ENCODE peak calls at places on chromosomes 6 and 20, in nine cellular contexts. V, Q, O, R, G, Z, A, U and E are unnamed samples.

GRCh38 chr6:75283907-75284284 is 696 bp downstream of the TMEM30A start:
- DNase-seq in G (no peak), R (no peak), Z (no peak), V (peak; percentile 53), Q (no peak), A (no peak), U (no peak), O (no peak), E (no peak)

GRCh38 chr6:130560231-130560630 is 194.4 kb downstream of the TMEM200A start:
- DNase-seq in A (no peak), Q (no peak), U (no peak), O (no peak), V (no peak), R (no peak), G (no peak), Z (peak; percentile 29), E (no peak)

GRCh38 chr6:110590821-110591351 is 114.5 kb upstream of the SLC22A16 start:
- DNase-seq in U (peak; percentile 32), A (no peak), V (no peak), O (no peak), Q (no peak), Z (peak; percentile 71), G (no peak), R (no peak), E (no peak)

GRCh38 chr20:13771853-13772453 is 12.8 kb downstream of the ESF1 start:
- DNase-seq in A (peak; percentile 25), U (no peak), V (no peak), Z (peak; percentile 27), R (no peak), O (no peak), G (no peak), Q (no peak), E (no peak)

GRCh38 chr20:58597021-58597940 is 53.8 kb upstream of the STX16 start:
- DNase-seq in O (no peak), A (no peak), G (no peak), Z (no peak), V (peak; percentile 23), R (no peak), U (no peak), Q (peak; percentile 63), E (no peak)

GRCh38 chr6:17165383-17165782 is 63.5 kb downstream of the STMND1 start:
- DNase-seq in Q (no peak), G (no peak), U (no peak), O (no peak), R (no peak), V (no peak), A (no peak), Z (peak; percentile 55), E (no peak)

GRCh38 chr6:47780510-47781356 is 1.1 kb upstream of the OPN5 start:
- DNase-seq in U (no peak), Z (peak; percentile 73), A (peak; percentile 57), R (peak; percentile 34), Q (no peak), O (no peak), G (no peak), V (no peak), E (no peak)

GRCh38 chr20:14451458-14451857 is 114.0 kb upstream of the FLRT3 start:
- DNase-seq in U (no peak), Z (no peak), V (no peak), Q (no peak), O (no peak), G (no peak), R (no peak), A (no peak), E (no peak)

GRCh38 chr6:4580361-4580760 is 195.8 kb upstream of the CDYL start:
- DNase-seq in A (no peak), O (no peak), Z (no peak), R (no peak), V (no peak), U (no peak), Q (no peak), G (no peak), E (no peak)

GRCh38 chr6:170251776-170252571 is 38.9 kb downstream of the DLL1 start:
- DNase-seq in O (no peak), Q (no peak), R (no peak), G (no peak), U (no peak), A (no peak), Z (no peak), V (no peak), E (no peak)

GRCh38 chr6:1477432-1478090 is 88.2 kb downstream of the FOXF2 start:
- DNase-seq in V (no peak), Q (no peak), A (peak; percentile 59), O (no peak), U (no peak), G (no peak), Z (peak; percentile 83), R (no peak), E (no peak)

DNA sequence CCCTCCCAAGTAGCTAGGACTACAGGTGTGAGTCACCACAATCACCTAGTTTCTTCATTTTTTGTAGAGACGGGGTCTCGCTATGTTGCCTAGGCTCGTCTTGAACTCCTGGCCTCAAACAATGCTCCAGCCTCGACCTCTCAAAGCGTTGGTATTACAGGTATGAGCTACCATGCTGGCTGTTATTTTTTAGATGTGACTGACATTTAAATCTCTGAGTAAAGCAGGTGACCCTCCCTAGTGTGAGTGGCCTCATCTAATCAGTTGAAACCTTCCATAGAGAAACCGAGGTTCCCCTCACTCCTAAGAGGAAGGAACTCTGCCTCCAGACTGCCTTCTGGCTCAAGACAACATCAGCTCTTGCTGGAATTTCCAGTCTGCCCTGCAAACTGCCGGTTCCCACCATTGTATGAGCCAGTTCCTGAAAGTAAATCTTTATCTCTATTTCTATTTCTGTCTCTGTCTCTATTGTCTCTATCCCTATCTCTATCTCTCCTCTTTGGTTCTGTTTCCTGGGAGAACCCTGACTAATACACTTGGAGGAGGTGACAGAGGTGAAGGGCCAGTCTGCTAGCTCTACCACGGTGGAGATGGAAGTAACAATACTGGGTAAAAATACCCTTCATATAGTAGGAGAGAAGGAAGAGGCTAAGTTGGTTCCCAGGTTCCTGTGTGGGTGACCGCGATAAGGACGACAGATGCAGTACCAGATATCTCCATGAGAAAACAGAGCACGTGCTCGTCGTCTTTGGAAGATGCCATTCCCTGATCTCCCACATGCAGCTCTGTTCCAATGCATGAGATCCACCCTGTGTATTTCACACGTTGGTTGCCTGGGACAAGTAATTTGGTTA is 81.0 kb downstream of the MYB start:
- DNase-seq in Z (no peak), R (no peak), U (no peak), Q (no peak), A (no peak), O (no peak), V (no peak), G (no peak), E (no peak)
- H3K4me1 ChIP-seq in Z (no peaks in the 10 kb centered on the region), R (no peaks in the 10 kb centered on the region), U (no peaks in the 10 kb centered on the region), Q (no peaks in the 10 kb centered on the region), A (no peaks in the 10 kb centered on the region), O (no peaks in the 10 kb centered on the region), V (no peaks in the 10 kb centered on the region), G (no peaks in the 10 kb centered on the region), E (no peaks in the 10 kb centered on the region)

DNA sequence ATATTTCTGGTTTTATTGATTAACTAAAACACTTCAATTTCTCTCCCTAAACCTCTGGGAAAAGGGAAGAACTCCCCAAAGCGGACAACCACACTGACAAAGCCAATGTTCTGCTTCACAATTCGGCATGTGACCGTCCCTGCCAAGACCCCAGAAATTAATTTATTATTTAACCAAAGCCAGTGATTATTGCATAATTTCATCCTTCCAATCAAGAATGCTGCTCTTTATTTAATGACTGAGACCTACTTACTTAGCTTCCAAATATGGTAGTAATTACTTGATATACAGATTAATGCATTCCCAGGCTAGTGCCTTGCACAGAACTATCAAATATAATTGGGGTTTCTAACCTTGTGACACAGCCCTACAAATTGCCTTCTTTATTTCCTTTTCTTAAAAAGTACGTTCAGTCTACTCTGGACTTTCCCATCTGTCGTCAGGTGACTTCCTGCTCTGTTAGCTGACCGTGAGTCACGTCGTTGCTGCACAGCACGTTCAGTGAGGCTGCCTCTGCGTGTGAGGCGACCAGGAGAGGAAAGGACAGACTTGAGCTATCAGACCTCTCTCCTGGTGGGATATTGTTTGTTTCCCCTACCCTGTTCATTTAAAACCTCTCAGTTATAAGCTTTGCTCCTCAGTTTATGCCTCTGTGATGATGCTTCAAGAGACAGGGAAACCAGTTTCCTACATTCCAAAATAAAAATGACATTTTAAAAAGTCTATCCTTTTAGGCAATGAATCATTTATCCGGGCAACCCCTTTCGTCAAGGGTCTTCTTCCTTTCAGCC is 55.7 kb upstream of the TNFAIP3 start:
- DNase-seq in R (peak; percentile 77), A (peak; percentile 76), U (peak; percentile 95), V (peak; percentile 93), G (no peak), Z (peak; percentile 96), O (no peak), Q (peak; percentile 75), E (no peak)
- TF ChIP-seq POLR2A in R (no peak), A (no peak), U (peak; percentile 88), V (no peak), G (no peak), Z (no peak), O (no peak), Q (no peak), E (no peak)

GRCh38 chr20:32355417-32355841 is 2.7 kb upstream of the ASXL1 start:
- DNase-seq in G (no peak), Q (no peak), U (peak; percentile 59), O (no peak), Z (no peak), R (no peak), V (no peak), A (no peak), E (no peak)
- H3K27ac ChIP-seq in G (no peak overlapping the region), Q (no peak overlapping the region), U (peak overlapping the region; percentile 91), O (peak overlapping the region; percentile 9), Z (peak overlapping the region; percentile 47), R (peak overlapping the region; percentile 97), V (no peak overlapping the region), A (peak overlapping the region; percentile 100), E (no peak overlapping the region)

DNA sequence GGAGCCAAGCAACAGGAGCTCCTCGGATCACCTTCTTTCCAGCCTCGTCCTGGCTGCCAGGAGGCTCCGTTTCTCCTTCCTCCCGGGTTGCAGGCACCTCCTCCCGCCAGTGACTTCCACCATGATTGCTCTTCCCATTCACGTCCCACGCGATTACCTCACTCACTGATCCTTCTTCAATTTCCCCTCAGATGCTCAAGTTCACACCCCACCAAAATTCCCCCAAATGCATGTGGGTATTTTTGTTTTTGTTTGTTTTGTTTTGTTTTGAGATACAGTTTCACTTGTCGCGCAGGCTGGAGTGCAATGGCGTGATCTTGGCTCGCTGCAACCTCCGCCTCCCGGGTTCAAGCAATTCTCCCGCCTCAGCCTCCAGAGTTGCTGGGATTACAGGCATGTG is 25.1 kb downstream of the KCNQ2 start:
- DNase-seq in A (no peak), U (no peak), Q (no peak), O (no peak), R (no peak), G (no peak), Z (no peak), V (no peak), E (no peak)
- H3K4me1 ChIP-seq in A (no peaks in the 10 kb centered on the region), U (peaks cover 2% of the 10 kb centered on the region), Q (no peaks in the 10 kb centered on the region), O (no peaks in the 10 kb centered on the region), R (no peaks in the 10 kb centered on the region), G (no peaks in the 10 kb centered on the region), Z (no peaks in the 10 kb centered on the region), V (no peaks in the 10 kb centered on the region), E (no peaks in the 10 kb centered on the region)